ENCODE peak calls at places on chromosomes 16 and 17, in five cellular contexts. One of them, this sample, is unnamed. For H3K4me1, the result is how much of the 10 kb centered on the place peaks cover.

GRCh38 chr16:68297908-68298307 is 12.8 kb downstream of the SLC7A6OS start:
- DNase-seq in mucosa of descending colon: no peak
- DNase-seq in mammary epithelial cell: no peak
- DNase-seq in upper lobe of right lung: no peak
- DNase-seq in PC-3: peak
- DNase-seq in this sample: no peak

GRCh38 chr17:512926-513325 is 160.3 kb upstream of the RPH3AL start:
- DNase-seq in upper lobe of right lung: no peak
- DNase-seq in PC-3: no peak
- DNase-seq in mammary epithelial cell: peak
- DNase-seq in mucosa of descending colon: no peak
- DNase-seq in this sample: no peak

GRCh38 chr16:70715113-70715711 is 29.4 kb upstream of the MTSS2 start:
- DNase-seq in mucosa of descending colon: no peak
- DNase-seq in mammary epithelial cell: peak
- DNase-seq in upper lobe of right lung: peak
- DNase-seq in PC-3: peak
- DNase-seq in this sample: peak

GRCh38 chr16:67517178-67517492 is 11.5 kb upstream of the RIPOR1 start:
- DNase-seq in mammary epithelial cell: no peak
- DNase-seq in upper lobe of right lung: no peak
- DNase-seq in mucosa of descending colon: no peak
- DNase-seq in PC-3: no peak
- DNase-seq in this sample: no peak

GRCh38 chr16:70740919-70741778 is 55.3 kb upstream of the MTSS2 start:
- DNase-seq in mucosa of descending colon: no peak
- DNase-seq in upper lobe of right lung: no peak
- DNase-seq in PC-3: no peak
- DNase-seq in mammary epithelial cell: no peak
- DNase-seq in this sample: no peak

GRCh38 chr17:81871387-81872120 is 417 bp upstream of the ARHGDIA start:
- DNase-seq in upper lobe of right lung: peak
- DNase-seq in PC-3: peak
- DNase-seq in mammary epithelial cell: peak
- DNase-seq in mucosa of descending colon: peak
- DNase-seq in this sample: peak

GRCh38 chr17:10652984-10653680 is 4.0 kb downstream of the MYH3 start:
- DNase-seq in PC-3: no peak
- DNase-seq in mucosa of descending colon: no peak
- DNase-seq in upper lobe of right lung: no peak
- DNase-seq in mammary epithelial cell: no peak
- DNase-seq in this sample: no peak

GRCh38 chr17:9498490-9498889 is 77.1 kb downstream of the STX8 start:
- DNase-seq in PC-3: no peak
- DNase-seq in upper lobe of right lung: no peak
- DNase-seq in mucosa of descending colon: no peak
- DNase-seq in mammary epithelial cell: no peak
- DNase-seq in this sample: no peak

GRCh38 chr17:46194393-46195216 is 1.4 kb upstream of the KANSL1 start:
- DNase-seq in mammary epithelial cell: no peak
- DNase-seq in upper lobe of right lung: no peak
- DNase-seq in mucosa of descending colon: peak
- DNase-seq in PC-3: peak
- DNase-seq in this sample: no peak

GRCh38 chr17:75691371-75692290 is 24.5 kb downstream of the SAP30BP start:
- DNase-seq in upper lobe of right lung: no peak
- DNase-seq in mucosa of descending colon: no peak
- DNase-seq in mammary epithelial cell: peak
- DNase-seq in PC-3: peak
- DNase-seq in this sample: no peak

GRCh38 chr16:89290472-89290871 is 73.0 kb downstream of the ZNF778 start:
- DNase-seq in mucosa of descending colon: no peak
- DNase-seq in upper lobe of right lung: no peak
- DNase-seq in mammary epithelial cell: no peak
- DNase-seq in PC-3: no peak
- DNase-seq in this sample: no peak

GRCh38 chr17:44636562-44636961 is 19.7 kb upstream of the MEIOC start:
- DNase-seq in mammary epithelial cell: peak
- DNase-seq in PC-3: peak
- DNase-seq in mucosa of descending colon: no peak
- DNase-seq in upper lobe of right lung: no peak
- DNase-seq in this sample: no peak

GRCh38 chr16:4976079-4976478 is 17.9 kb downstream of the SEC14L5 start:
- DNase-seq in mammary epithelial cell: no peak
- DNase-seq in mucosa of descending colon: no peak
- DNase-seq in PC-3: no peak
- DNase-seq in upper lobe of right lung: no peak
- DNase-seq in this sample: no peak

GRCh38 chr17:62625184-62625869 is 2.1 kb upstream of the MRC2 start:
- DNase-seq in mammary epithelial cell: no peak
- DNase-seq in upper lobe of right lung: no peak
- DNase-seq in mucosa of descending colon: no peak
- DNase-seq in PC-3: no peak
- DNase-seq in this sample: no peak

GRCh38 chr17:65050438-65050837 is 6.1 kb downstream of the GNA13 start:
- DNase-seq in mammary epithelial cell: no peak
- DNase-seq in PC-3: no peak
- DNase-seq in upper lobe of right lung: no peak
- DNase-seq in mucosa of descending colon: no peak
- DNase-seq in this sample: no peak

GRCh38 chr17:65046236-65046635 is 10.3 kb downstream of the GNA13 start:
- DNase-seq in PC-3: no peak
- DNase-seq in upper lobe of right lung: no peak
- DNase-seq in mammary epithelial cell: no peak
- DNase-seq in mucosa of descending colon: no peak
- DNase-seq in this sample: no peak

GRCh38 chr17:65049085-65049756 is 7.3 kb downstream of the GNA13 start:
- DNase-seq in PC-3: no peak
- DNase-seq in mucosa of descending colon: no peak
- DNase-seq in mammary epithelial cell: no peak
- DNase-seq in upper lobe of right lung: no peak
- DNase-seq in this sample: no peak

GRCh38 chr17:65048441-65048840 is 8.1 kb downstream of the GNA13 start:
- DNase-seq in upper lobe of right lung: no peak
- DNase-seq in mucosa of descending colon: no peak
- DNase-seq in PC-3: no peak
- DNase-seq in mammary epithelial cell: no peak
- DNase-seq in this sample: no peak

DNA sequence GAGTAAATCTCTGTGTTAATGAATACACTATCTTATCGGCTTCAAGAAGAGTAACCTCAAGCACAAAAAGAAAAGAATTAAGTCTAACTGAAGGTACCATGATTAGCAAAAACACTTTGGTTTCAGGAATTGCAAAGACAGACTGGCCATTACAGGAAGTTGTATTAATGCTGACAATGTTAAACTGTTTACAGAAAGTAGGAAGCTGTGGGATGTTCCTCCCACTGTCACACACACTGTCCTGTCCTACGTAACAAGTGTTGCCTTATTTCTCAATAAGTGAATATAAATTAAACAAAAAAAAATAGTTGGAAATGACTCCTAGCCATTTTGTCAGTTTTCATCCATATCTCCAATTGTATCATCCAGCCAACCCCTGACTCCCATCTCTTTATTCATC is 8.6 kb downstream of the GNA13 start:
- DNase-seq in PC-3: no peak
- DNase-seq in mucosa of descending colon: no peak
- DNase-seq in mammary epithelial cell: no peak
- DNase-seq in upper lobe of right lung: no peak
- DNase-seq in this sample: no peak
- H3K4me1 ChIP-seq in PC-3: under half
- H3K4me1 ChIP-seq in mucosa of descending colon: under half
- H3K4me1 ChIP-seq in mammary epithelial cell: under half
- H3K4me1 ChIP-seq in upper lobe of right lung: half or more
- H3K4me1 ChIP-seq in this sample: under half

DNA sequence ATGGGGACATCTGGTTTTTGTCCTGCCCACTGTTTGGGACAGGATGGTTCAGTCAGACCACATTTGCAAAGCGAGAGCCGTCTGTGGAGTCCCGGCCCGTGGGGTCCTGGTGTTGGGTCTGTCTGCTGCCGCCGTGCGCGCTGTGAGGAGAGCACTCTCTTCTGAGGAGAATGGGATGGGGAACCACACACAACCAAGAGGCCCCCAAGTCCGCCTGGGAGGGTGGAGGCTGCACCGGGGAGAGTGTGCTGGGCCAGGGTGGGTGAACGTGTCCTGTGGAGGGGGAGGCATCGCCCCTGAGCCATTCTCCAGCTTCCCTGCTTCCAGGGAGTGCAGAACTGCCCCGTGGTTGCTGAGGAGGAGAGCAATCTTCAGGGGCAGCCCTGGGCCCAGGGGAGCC is 173.2 kb downstream of the LAT start:
- DNase-seq in PC-3: no peak
- DNase-seq in upper lobe of right lung: no peak
- DNase-seq in mammary epithelial cell: no peak
- DNase-seq in mucosa of descending colon: no peak
- DNase-seq in this sample: no peak
- H3K4me1 ChIP-seq in PC-3: under half
- H3K4me1 ChIP-seq in upper lobe of right lung: under half
- H3K4me1 ChIP-seq in mammary epithelial cell: under half
- H3K4me1 ChIP-seq in mucosa of descending colon: under half
- H3K4me1 ChIP-seq in this sample: under half

GRCh38 chr17:57532966-57533365 is 212.1 kb downstream of the CCDC182 start:
- DNase-seq in upper lobe of right lung: no peak
- DNase-seq in mucosa of descending colon: no peak
- DNase-seq in PC-3: no peak
- DNase-seq in mammary epithelial cell: no peak
- DNase-seq in this sample: no peak
- H3K4me1 ChIP-seq in upper lobe of right lung: under half
- H3K4me1 ChIP-seq in mucosa of descending colon: under half
- H3K4me1 ChIP-seq in PC-3: under half
- H3K4me1 ChIP-seq in mammary epithelial cell: under half
- H3K4me1 ChIP-seq in this sample: under half

GRCh38 chr17:32946375-32947135 is 18.6 kb downstream of the TMEM98 start:
- DNase-seq in PC-3: no peak
- DNase-seq in upper lobe of right lung: no peak
- DNase-seq in mucosa of descending colon: no peak
- DNase-seq in mammary epithelial cell: no peak
- DNase-seq in this sample: no peak
- H3K4me1 ChIP-seq in PC-3: under half
- H3K4me1 ChIP-seq in upper lobe of right lung: under half
- H3K4me1 ChIP-seq in mucosa of descending colon: under half
- H3K4me1 ChIP-seq in mammary epithelial cell: under half
- H3K4me1 ChIP-seq in this sample: under half

GRCh38 chr17:50210249-50211225 is 9.1 kb upstream of the COL1A1 start:
- DNase-seq in PC-3: peak
- DNase-seq in upper lobe of right lung: no peak
- DNase-seq in mucosa of descending colon: peak
- DNase-seq in mammary epithelial cell: peak
- DNase-seq in this sample: no peak

GRCh38 chr17:50207792-50208567 is 6.5 kb upstream of the COL1A1 start:
- DNase-seq in upper lobe of right lung: no peak
- DNase-seq in PC-3: no peak
- DNase-seq in mucosa of descending colon: no peak
- DNase-seq in mammary epithelial cell: no peak
- DNase-seq in this sample: no peak

GRCh38 chr17:50209133-50209471 is 7.7 kb upstream of the COL1A1 start:
- DNase-seq in upper lobe of right lung: no peak
- DNase-seq in mammary epithelial cell: no peak
- DNase-seq in mucosa of descending colon: no peak
- DNase-seq in PC-3: no peak
- DNase-seq in this sample: no peak

GRCh38 chr17:50208611-50209061 is 7.2 kb upstream of the COL1A1 start:
- DNase-seq in upper lobe of right lung: no peak
- DNase-seq in mucosa of descending colon: no peak
- DNase-seq in mammary epithelial cell: no peak
- DNase-seq in PC-3: no peak
- DNase-seq in this sample: no peak

DNA sequence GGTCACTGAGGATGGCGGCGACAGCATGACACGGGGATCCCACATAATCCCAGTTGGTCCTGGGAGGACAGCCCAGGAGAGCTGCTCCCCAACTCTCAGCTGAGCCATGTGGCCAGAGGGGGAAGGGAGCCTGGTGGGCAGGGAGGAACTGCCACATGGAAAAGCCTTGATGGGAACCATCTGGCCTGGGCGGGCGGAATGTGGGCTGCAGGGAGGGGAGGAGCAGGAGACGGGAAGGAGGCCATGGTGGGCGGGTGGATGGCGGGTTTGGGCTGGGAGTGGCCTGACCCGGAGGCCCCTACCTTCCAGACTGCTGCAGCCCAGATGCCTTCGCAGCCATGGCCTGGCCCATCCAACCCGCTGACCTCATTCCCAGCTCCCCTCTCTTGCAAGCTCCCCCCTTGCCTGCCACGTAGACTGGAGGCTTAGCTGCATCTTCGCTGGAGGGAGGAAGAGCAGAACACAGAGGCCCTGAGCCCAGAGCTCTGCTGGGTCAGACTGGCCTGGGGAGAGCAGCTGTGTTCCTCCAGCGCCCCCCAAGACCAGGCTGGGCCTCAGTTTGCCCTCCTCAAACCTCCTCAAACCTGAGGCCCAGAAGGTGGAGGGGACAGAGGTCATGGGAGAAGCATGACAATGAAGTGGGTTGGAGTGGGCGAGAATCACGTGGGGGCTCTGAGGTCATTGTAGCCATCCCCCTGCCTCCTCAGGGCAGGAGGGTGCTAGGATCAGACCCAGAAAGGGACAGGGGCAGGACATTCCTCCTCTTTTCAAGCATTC is 8.2 kb upstream of the COL1A1 start:
- DNase-seq in mammary epithelial cell: no peak
- DNase-seq in PC-3: no peak
- DNase-seq in mucosa of descending colon: peak
- DNase-seq in upper lobe of right lung: peak
- DNase-seq in this sample: peak
- H3K4me1 ChIP-seq in mammary epithelial cell: under half
- H3K4me1 ChIP-seq in PC-3: under half
- H3K4me1 ChIP-seq in mucosa of descending colon: under half
- H3K4me1 ChIP-seq in upper lobe of right lung: under half
- H3K4me1 ChIP-seq in this sample: under half